ENCODE peak calls at places on chromosomes 5 and 9, in six cellular contexts. O is Panc1, N is breast epithelium, G is transverse colon, Y is GM12891, S is vagina. B is an unnamed sample.
A peak's percentile ranks its signal among the peaks of the same experiment; 100 is the strongest.

GRCh38 chr9:28610339-28610738 is 1037.1 kb upstream of the C9orf72 start:
- DNase-seq in N (no peak), G (no peak), S (no peak), O (no peak), Y (no peak), B (no peak)

GRCh38 chr5:43040287-43041098 is at the start of gene ANXA2R:
- DNase-seq in O (peak; percentile 98), S (no peak), G (peak; percentile 94), Y (no peak), N (peak; percentile 63), B (peak; percentile 92)

GRCh38 chr5:124596595-124597388 is 149.6 kb downstream of the ZNF608 start:
- DNase-seq in N (no peak), G (no peak), O (peak; percentile 68), S (no peak), Y (no peak), B (no peak)

GRCh38 chr9:113675475-113675941 is 200.6 kb upstream of the ZNF618 start:
- DNase-seq in N (no peak), O (no peak), Y (no peak), G (peak; percentile 34), S (no peak), B (peak; percentile 85)

GRCh38 chr9:127741831-127742434 is 6.8 kb upstream of the TOR2A start:
- DNase-seq in N (no peak), S (no peak), Y (no peak), O (no peak), G (peak; percentile 54), B (no peak)

GRCh38 chr9:61667559-61668121 is 477.8 kb downstream of the SPATA31A7 start:
- DNase-seq in N (no peak), S (peak; percentile 82), Y (no peak), G (peak; percentile 5), O (no peak), B (peak; percentile 62)

GRCh38 chr5:126124706-126125345 is 298.4 kb upstream of the GRAMD2B start:
- DNase-seq in O (no peak), Y (no peak), G (no peak), N (no peak), S (no peak), B (no peak)

GRCh38 chr5:32859211-32859641 is 148.1 kb downstream of the NPR3 start:
- DNase-seq in G (no peak), Y (no peak), N (no peak), S (no peak), O (no peak), B (no peak)

GRCh38 chr5:157877821-157878220 is 18.9 kb upstream of the CLINT1 start:
- DNase-seq in G (no peak), O (no peak), Y (no peak), N (no peak), S (no peak), B (no peak)

GRCh38 chr9:32468740-32469139 is 57.3 kb downstream of the RIGI start:
- DNase-seq in O (no peak), S (no peak), Y (no peak), N (no peak), G (no peak), B (no peak)
- TF ChIP-seq POLR2AphosphoS5 in O (no peak), S (no peak), Y (no peak), N (no peak), G (no peak), B (no peak)

GRCh38 chr9:88400021-88400420 is 11.8 kb downstream of the SPIN1 start:
- DNase-seq in G (no peak), N (no peak), S (no peak), Y (no peak), O (no peak), B (no peak)

GRCh38 chr9:88392549-88392948 is 4.3 kb downstream of the SPIN1 start:
- DNase-seq in S (no peak), G (no peak), Y (no peak), N (no peak), O (no peak), B (no peak)

GRCh38 chr9:88398016-88398415 is 9.8 kb downstream of the SPIN1 start:
- DNase-seq in S (no peak), G (no peak), N (no peak), O (no peak), Y (no peak), B (no peak)

GRCh38 chr9:88396836-88397577 is 8.8 kb downstream of the SPIN1 start:
- DNase-seq in Y (no peak), G (no peak), S (no peak), O (no peak), N (no peak), B (no peak)
- TF ChIP-seq POLR2AphosphoS5 in Y (no peak), G (no peak), S (no peak), O (no peak), N (no peak), B (no peak)

DNA sequence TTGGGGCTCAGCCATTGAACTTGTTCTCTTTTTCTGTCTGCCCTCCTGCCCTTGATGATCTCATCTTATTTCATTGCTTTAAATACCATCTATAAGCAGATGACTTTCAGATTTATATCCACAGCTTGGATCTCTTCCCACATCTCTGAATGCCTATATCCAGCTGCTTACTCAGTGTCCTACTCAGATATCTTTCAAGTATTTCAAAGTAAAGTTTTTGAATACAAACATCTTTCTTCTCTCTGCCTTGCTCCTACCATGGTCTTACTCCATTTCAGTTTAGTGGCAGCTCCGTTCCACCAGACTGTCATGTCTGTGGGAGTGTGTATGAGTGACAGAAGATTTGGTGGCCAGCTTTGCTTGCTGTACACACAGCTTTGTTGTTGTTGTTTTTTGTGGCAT is 59.7 kb downstream of the ERBIN start:
- DNase-seq in Y (no peak), G (no peak), S (no peak), N (no peak), O (no peak), B (no peak)
- TF ChIP-seq POLR2AphosphoS5 in Y (no peak), G (no peak), S (no peak), N (no peak), O (no peak), B (no peak)

GRCh38 chr9:70442328-70442848 is 27.9 kb upstream of the KLF9 start:
- DNase-seq in G (no peak), O (no peak), N (no peak), S (no peak), Y (no peak), B (no peak)

GRCh38 chr9:70439991-70440706 is 25.7 kb upstream of the KLF9 start:
- DNase-seq in G (no peak), S (no peak), O (no peak), N (no peak), Y (no peak), B (no peak)

GRCh38 chr9:70435948-70436347 is 21.5 kb upstream of the KLF9 start:
- DNase-seq in O (no peak), Y (no peak), N (no peak), S (no peak), G (no peak), B (no peak)

GRCh38 chr9:70441622-70442021 is 27.2 kb upstream of the KLF9 start:
- DNase-seq in O (no peak), Y (no peak), N (no peak), G (no peak), S (no peak), B (no peak)

GRCh38 chr9:70438341-70438924 is 24.0 kb upstream of the KLF9 start:
- DNase-seq in O (no peak), N (no peak), G (peak; percentile 85), S (no peak), Y (no peak), B (peak; percentile 86)
- TF ChIP-seq POLR2AphosphoS5 in O (no peak), N (peak; percentile 47), G (peak; percentile 82), S (no peak), Y (no peak), B (peak; percentile 34)

B was measured in sigmoid colon.